ENCODE peak calls at places on chromosome 13, in ten cellular contexts. R, Z, T, N, Y, V, W, J, U and K are unnamed samples.

GRCh38 chr13:40665754-40666057 is 735 bp downstream of the FOXO1 start:
- DNase-seq in R (peak), Z (no peak), T (no peak), N (no peak), Y (no peak), V (peak), W (peak), J (peak), U (peak), K (no peak)

GRCh38 chr13:90919153-90919552 is 428.3 kb upstream of the MIR17HG start:
- DNase-seq in R (no peak), Z (no peak), T (no peak), N (no peak), Y (no peak), V (no peak), W (no peak), J (no peak), U (no peak), K (no peak)

GRCh38 chr13:59906413-59907027 is 257.2 kb downstream of the DIAPH3 start:
- DNase-seq in R (no peak), Z (peak), T (peak), N (no peak), Y (no peak), V (peak), W (no peak), J (no peak), U (no peak), K (peak)

GRCh38 chr13:64428196-64428595 is 2801.9 kb downstream of the PCDH9 start:
- DNase-seq in R (no peak), Z (peak), T (no peak), N (no peak), Y (no peak), V (no peak), W (no peak), J (no peak), U (no peak), K (no peak)

GRCh38 chr13:51846756-51847155 is 1.8 kb upstream of the TMEM272 start:
- DNase-seq in R (no peak), Z (peak), T (no peak), N (no peak), Y (no peak), V (no peak), W (no peak), J (no peak), U (no peak), K (no peak)

GRCh38 chr13:59483441-59484116 is 680.1 kb downstream of the DIAPH3 start:
- DNase-seq in R (no peak), Z (peak), T (no peak), N (no peak), Y (no peak), V (no peak), W (no peak), J (no peak), U (no peak), K (no peak)

GRCh38 chr13:46170687-46171086 is 11.3 kb downstream of the LCP1 start:
- DNase-seq in R (no peak), Z (no peak), T (no peak), N (no peak), Y (no peak), V (no peak), W (no peak), J (no peak), U (no peak), K (no peak)

GRCh38 chr13:90640976-90641375 is 706.5 kb upstream of the MIR17HG start:
- DNase-seq in R (no peak), Z (no peak), T (peak), N (no peak), Y (no peak), V (no peak), W (no peak), J (no peak), U (no peak), K (peak)

GRCh38 chr13:64912141-64912540 is 2318.0 kb downstream of the PCDH9 start:
- DNase-seq in R (no peak), Z (peak), T (peak), N (no peak), Y (no peak), V (no peak), W (no peak), J (no peak), U (no peak), K (peak)

GRCh38 chr13:113933901-113934300 is 40.0 kb downstream of the C13orf46 start:
- DNase-seq in R (no peak), Z (no peak), T (no peak), N (peak), Y (no peak), V (no peak), W (no peak), J (no peak), U (no peak), K (no peak)

GRCh38 chr13:20983386-20983785 is 78.0 kb downstream of the LATS2 start:
- DNase-seq in R (no peak), Z (no peak), T (no peak), N (no peak), Y (no peak), V (no peak), W (no peak), J (no peak), U (no peak), K (no peak)

GRCh38 chr13:42068886-42069285 is 20.4 kb downstream of the DGKH start:
- DNase-seq in R (no peak), Z (no peak), T (no peak), N (no peak), Y (no peak), V (no peak), W (no peak), J (no peak), U (no peak), K (no peak)

GRCh38 chr13:113187263-113187669 is 21.2 kb downstream of the PCID2 start:
- DNase-seq in R (no peak), Z (peak), T (peak), N (peak), Y (peak), V (no peak), W (peak), J (no peak), U (no peak), K (peak)